ENCODE peak calls at places on chromosome 16, in ten cellular contexts. H, T, Q, V, A, B, X, L, C and J are unnamed samples.

GRCh38 chr16:70444249-70445063 is 5.6 kb upstream of the ST3GAL2 start:
- DNase-seq in V (no peak), T (no peak), X (no peak), H (no peak), B (no peak), C (no peak), A (no peak), Q (no peak), L (no peak), J (no peak)

GRCh38 chr16:52404546-52404945 is 142.4 kb downstream of the TOX3 start:
- DNase-seq in A (no peak), C (no peak), H (no peak), X (no peak), B (no peak), Q (no peak), L (no peak), V (no peak), T (no peak), J (no peak)

GRCh38 chr16:83806036-83806435 is 1.7 kb upstream of the HSBP1 start:
- DNase-seq in B (no peak), A (no peak), X (no peak), V (no peak), C (no peak), H (no peak), L (no peak), Q (no peak), T (no peak), J (no peak)

GRCh38 chr16:55559233-55559632 is 7.3 kb upstream of the CAPNS2 start:
- DNase-seq in L (no peak), A (peak; percentile 53), B (no peak), H (no peak), T (peak; percentile 69), V (no peak), C (no peak), X (peak; percentile 49), Q (no peak), J (no peak)

GRCh38 chr16:87368029-87368765 is 15.4 kb downstream of the FBXO31 start:
- DNase-seq in B (no peak), H (peak; percentile 8), V (no peak), A (no peak), L (no peak), X (no peak), T (no peak), Q (no peak), C (no peak), J (no peak)

GRCh38 chr16:65975049-65975708 is 391.3 kb upstream of the CDH5 start:
- DNase-seq in A (peak; percentile 39), X (peak; percentile 42), T (peak; percentile 56), H (no peak), V (no peak), Q (no peak), B (no peak), L (no peak), C (no peak), J (no peak)

GRCh38 chr16:27520982-27521673 is 28.6 kb downstream of the GTF3C1 start:
- DNase-seq in V (no peak), C (no peak), L (no peak), Q (no peak), X (peak; percentile 55), H (peak; percentile 90), A (no peak), T (peak; percentile 53), B (no peak), J (peak; percentile 72)

GRCh38 chr16:57562066-57562465 is 19.6 kb downstream of the ADGRG5 start:
- DNase-seq in C (no peak), H (no peak), Q (no peak), L (no peak), V (no peak), B (no peak), A (no peak), T (no peak), X (no peak), J (no peak)

GRCh38 chr16:8621572-8622314 is at the start of gene METTL22:
- DNase-seq in T (peak; percentile 82), C (peak; percentile 76), V (peak; percentile 87), B (peak; percentile 91), H (peak; percentile 96), A (peak; percentile 95), X (peak; percentile 88), L (peak; percentile 85), Q (no peak), J (peak; percentile 96)

GRCh38 chr16:50842589-50842988 is 100.7 kb downstream of the CYLD start:
- DNase-seq in L (no peak), H (no peak), A (no peak), X (peak; percentile 15), Q (peak; percentile 34), B (no peak), C (no peak), T (no peak), V (no peak), J (no peak)

GRCh38 chr16:87344931-87345631 is 27.9 kb upstream of the C16orf95 start:
- DNase-seq in T (no peak), H (no peak), B (no peak), V (peak; percentile 49), Q (no peak), A (no peak), X (no peak), C (no peak), L (no peak), J (peak; percentile 48)

GRCh38 chr16:87543436-87544191 is 50.8 kb upstream of the ZCCHC14 start:
- DNase-seq in C (no peak), X (no peak), A (no peak), V (peak; percentile 45), B (no peak), L (no peak), T (no peak), H (no peak), Q (no peak), J (no peak)

DNA sequence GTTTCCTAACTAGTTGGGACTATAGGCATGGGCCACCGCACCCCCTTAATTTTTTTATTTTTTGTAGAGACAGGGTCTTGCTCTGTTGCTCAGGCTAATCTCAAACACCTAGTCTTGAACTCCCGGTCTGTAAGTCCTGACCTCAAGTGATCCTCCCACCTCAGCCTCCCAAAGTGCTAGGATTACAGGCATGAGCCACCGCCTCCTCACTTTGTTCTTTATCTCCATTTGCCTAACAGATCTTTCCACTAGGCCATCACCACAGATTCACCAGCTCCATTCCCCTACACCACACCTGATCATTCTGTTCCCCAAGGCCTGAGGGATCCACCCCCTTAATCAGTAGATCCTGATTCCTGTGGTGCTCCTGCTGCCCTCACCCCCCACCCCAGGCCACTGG is 7.6 kb upstream of the ZNF629 start:
- DNase-seq in V (no peak), C (no peak), X (no peak), L (no peak), T (no peak), Q (no peak), A (no peak), H (no peak), B (no peak), J (no peak)
- H3K4me3 ChIP-seq in V (no peak overlapping the region), C (no peak overlapping the region), X (no peak overlapping the region), L (no peak overlapping the region), T (no peak overlapping the region), Q (no peak overlapping the region), A (no peak overlapping the region), H (no peak overlapping the region), B (no peak overlapping the region), J (no peak overlapping the region)

DNA sequence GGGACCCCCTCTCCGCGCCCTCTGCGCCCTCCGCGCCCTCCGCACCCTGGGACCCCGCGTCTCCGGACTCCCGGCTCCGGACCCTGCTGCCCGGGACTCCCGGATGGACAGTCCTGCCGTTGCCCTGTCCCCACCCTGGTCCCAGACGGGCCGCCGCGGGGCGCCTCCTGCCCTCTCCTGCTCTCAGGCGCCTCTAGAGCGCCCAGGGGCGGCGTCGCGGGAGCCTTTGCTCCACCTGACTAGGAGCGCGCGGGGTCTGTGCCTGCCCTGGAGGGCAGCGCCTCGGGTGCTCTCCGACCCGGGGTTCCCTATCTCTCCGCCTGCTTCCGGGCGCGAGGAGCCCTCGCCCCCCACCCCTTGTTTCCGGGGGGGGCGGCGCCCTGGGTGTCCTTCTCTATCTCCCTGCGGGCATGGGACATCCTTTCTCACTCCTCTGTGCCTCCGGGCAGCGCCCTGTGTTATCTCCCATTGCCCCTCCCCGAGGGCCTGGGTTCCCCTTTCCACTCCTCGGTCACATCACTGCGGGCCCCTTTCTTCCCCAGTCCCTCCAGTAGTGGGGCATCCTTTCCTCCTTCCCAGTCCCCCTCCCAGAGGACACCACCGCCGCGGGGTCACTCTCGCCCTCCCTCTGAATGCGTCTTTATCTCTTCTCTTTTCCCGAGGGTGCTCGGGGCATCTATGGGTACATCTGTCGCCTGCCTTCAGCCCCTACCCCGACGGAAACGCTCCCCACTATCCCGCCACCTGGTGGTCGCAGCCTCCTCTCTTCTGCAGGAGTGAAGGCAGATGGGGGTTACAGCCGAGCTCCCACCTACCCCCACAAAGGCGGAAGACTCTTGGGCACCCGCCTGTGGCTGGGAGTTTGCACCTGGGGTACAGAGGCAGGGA is 865 bp downstream of the PRKCB start:
- DNase-seq in H (peak; percentile 59), B (no peak), Q (no peak), V (no peak), X (no peak), L (no peak), T (no peak), A (no peak), C (no peak), J (peak; percentile 27)
- H3K4me3 ChIP-seq in H (peak overlapping the region; percentile 56), B (no peak overlapping the region), Q (peak overlapping the region; percentile 59), V (peak overlapping the region; percentile 32), X (no peak overlapping the region), L (peak overlapping the region; percentile 77), T (no peak overlapping the region), A (no peak overlapping the region), C (peak overlapping the region; percentile 56), J (peak overlapping the region; percentile 71)

DNA sequence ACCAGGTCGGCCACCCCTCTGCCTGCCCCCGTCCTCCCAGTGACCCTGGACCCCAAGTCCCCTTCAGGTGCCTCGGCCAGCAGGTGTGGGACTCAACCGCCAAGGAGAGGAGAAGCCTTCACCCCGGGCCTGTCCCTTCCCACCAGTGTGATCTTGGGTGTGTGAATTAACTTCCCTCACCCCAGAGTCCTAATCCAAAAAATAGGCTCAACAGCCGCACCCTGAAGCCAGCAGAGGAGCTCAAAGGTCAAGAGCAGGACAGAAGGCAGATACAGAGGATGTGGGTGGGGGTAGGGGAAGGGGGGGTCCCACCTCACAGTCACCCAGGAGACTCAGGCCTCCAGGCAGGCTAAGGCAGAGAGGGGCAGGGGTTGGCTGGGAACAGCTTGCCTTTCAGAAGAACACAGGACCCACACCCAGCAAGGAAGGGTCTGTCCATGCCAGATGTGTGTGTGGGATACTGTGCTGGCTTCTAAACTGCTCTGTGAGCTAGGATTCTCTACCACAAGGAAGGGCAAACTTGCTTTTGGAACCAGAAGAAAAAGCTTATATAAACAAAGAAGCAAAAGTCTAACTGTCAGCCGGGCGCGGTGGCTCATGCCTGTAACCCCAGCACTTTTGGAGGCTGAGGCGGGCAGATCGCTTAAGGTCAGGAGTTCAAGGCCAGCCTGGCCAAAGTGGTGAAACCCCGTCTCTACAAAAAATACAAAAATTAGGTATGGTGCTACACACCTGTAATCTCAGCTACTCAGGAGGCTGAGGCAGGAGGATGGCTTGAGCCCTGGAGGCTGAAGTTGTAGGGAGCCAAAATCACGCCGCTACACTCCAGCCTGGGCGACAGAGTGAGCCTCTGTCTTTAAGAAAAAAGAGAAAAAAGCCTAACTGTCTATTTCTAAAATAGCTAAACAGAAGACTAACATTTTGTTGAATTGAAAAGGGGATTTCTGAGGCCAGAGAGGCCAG is 4.6 kb downstream of the PIEZO1 start:
- DNase-seq in L (no peak), T (no peak), B (no peak), V (no peak), C (no peak), X (no peak), Q (no peak), A (no peak), H (peak; percentile 45), J (no peak)
- H3K4me3 ChIP-seq in L (no peak overlapping the region), T (no peak overlapping the region), B (no peak overlapping the region), V (no peak overlapping the region), C (no peak overlapping the region), X (peak overlapping the region; percentile 55), Q (no peak overlapping the region), A (peak overlapping the region; percentile 52), H (no peak overlapping the region), J (no peak overlapping the region)

GRCh38 chr16:30764086-30764485 is 2.0 kb downstream of the RNF40 start:
- DNase-seq in Q (no peak), V (no peak), X (no peak), C (no peak), T (no peak), L (no peak), H (no peak), B (no peak), A (no peak), J (no peak)
- H3K4me3 ChIP-seq in Q (no peak overlapping the region), V (no peak overlapping the region), X (peak overlapping the region; percentile 93), C (no peak overlapping the region), T (no peak overlapping the region), L (no peak overlapping the region), H (no peak overlapping the region), B (no peak overlapping the region), A (no peak overlapping the region), J (no peak overlapping the region)